ENCODE peak calls at places on chromosomes 4 and X, in four cellular contexts. N is stimulated activated CD8-positive, alpha-beta memory T cell treated with anti-CD3 and anti-CD28 coated beads, Interleukin-12 subunit alpha, Interleukin-12 subunit beta, amount 100 ng/mL, for 4 hours; T is fibroblast of pulmonary artery; Y is esophagus squamous epithelium. P is an unnamed sample.

GRCh38 chr4:165715211-165715610 is 157.8 kb upstream of the TLL1 start:
- DNase-seq in N (no peak), T (no peak), Y (no peak), P (no peak)

GRCh38 chr4:108774809-108775530 is 12.1 kb upstream of the ETNPPL start:
- DNase-seq in Y (no peak), T (no peak), N (no peak), P (no peak)

GRCh38 chrX:13763489-13763888 is 28.9 kb downstream of the OFD1 start:
- DNase-seq in N (no peak), T (no peak), Y (no peak), P (no peak)

GRCh38 chr4:165700855-165701254 is 172.2 kb upstream of the TLL1 start:
- DNase-seq in T (peak), Y (no peak), N (no peak), P (no peak)

GRCh38 chrX:34734383-34734782 is 77.3 kb upstream of the TMEM47 start:
- DNase-seq in N (no peak), T (peak), Y (no peak), P (no peak)

GRCh38 chr4:153465583-153465921 is 608 bp upstream of the TMEM131L start:
- DNase-seq in T (peak), N (peak), Y (peak), P (peak)

GRCh38 chr4:127533028-127533700 is 99.6 kb upstream of the INTU start:
- DNase-seq in Y (no peak), N (no peak), T (peak), P (no peak)

GRCh38 chr4:176767183-176767582 is 25.5 kb downstream of the VEGFC start:
- DNase-seq in T (peak), Y (no peak), N (no peak), P (no peak)

GRCh38 chr4:151530230-151530629 is 121.3 kb downstream of the FHIP1A start:
- DNase-seq in N (no peak), Y (no peak), T (no peak), P (no peak)